ENCODE peak calls at places on chromosomes 6 and 20, in seven cellular contexts. M, A, C, W, V, E and R are unnamed samples.

GRCh38 chr6:107274288-107274687 is 159.0 kb upstream of the BEND3 start:
- DNase-seq in M (no peak), A (no peak), C (no peak), W (no peak), V (no peak), E (no peak), R (no peak)

GRCh38 chr6:148999501-148999900 is 252.7 kb downstream of the UST start:
- DNase-seq in M (peak), A (no peak), C (peak), W (no peak), V (no peak), E (no peak), R (no peak)

GRCh38 chr6:45076217-45076616 is 251.9 kb upstream of the RUNX2 start:
- DNase-seq in M (peak), A (peak), C (peak), W (no peak), V (no peak), E (no peak), R (no peak)

GRCh38 chr20:24648919-24649318 is 179.5 kb downstream of the SYNDIG1 start:
- DNase-seq in M (no peak), A (no peak), C (no peak), W (no peak), V (no peak), E (no peak), R (no peak)

GRCh38 chr6:158575550-158575949 is 15.7 kb downstream of the TMEM181 start:
- DNase-seq in M (peak), A (no peak), C (peak), W (no peak), V (no peak), E (no peak), R (no peak)

GRCh38 chr6:148348778-148349177 is 6.1 kb downstream of the SASH1 start:
- DNase-seq in M (no peak), A (no peak), C (no peak), W (no peak), V (no peak), E (no peak), R (no peak)

GRCh38 chr6:143823463-143824006 is 19.6 kb upstream of the LTV1 start:
- DNase-seq in M (peak), A (peak), C (no peak), W (no peak), V (no peak), E (no peak), R (no peak)

GRCh38 chr6:127343753-127344659 is 597 bp upstream of the ECHDC1 start:
- DNase-seq in M (peak), A (peak), C (peak), W (no peak), V (peak), E (no peak), R (no peak)

GRCh38 chr6:21201673-21202430 is 391.7 kb upstream of the SOX4 start:
- DNase-seq in M (no peak), A (no peak), C (no peak), W (no peak), V (no peak), E (no peak), R (no peak)

GRCh38 chr6:144127097-144127496 is 23.2 kb upstream of the STX11 start:
- DNase-seq in M (no peak), A (no peak), C (no peak), W (no peak), V (no peak), E (no peak), R (no peak)

GRCh38 chr20:20895537-20895936 is 183.1 kb upstream of the RALGAPA2 start:
- DNase-seq in M (no peak), A (no peak), C (no peak), W (no peak), V (no peak), E (no peak), R (no peak)

DNA sequence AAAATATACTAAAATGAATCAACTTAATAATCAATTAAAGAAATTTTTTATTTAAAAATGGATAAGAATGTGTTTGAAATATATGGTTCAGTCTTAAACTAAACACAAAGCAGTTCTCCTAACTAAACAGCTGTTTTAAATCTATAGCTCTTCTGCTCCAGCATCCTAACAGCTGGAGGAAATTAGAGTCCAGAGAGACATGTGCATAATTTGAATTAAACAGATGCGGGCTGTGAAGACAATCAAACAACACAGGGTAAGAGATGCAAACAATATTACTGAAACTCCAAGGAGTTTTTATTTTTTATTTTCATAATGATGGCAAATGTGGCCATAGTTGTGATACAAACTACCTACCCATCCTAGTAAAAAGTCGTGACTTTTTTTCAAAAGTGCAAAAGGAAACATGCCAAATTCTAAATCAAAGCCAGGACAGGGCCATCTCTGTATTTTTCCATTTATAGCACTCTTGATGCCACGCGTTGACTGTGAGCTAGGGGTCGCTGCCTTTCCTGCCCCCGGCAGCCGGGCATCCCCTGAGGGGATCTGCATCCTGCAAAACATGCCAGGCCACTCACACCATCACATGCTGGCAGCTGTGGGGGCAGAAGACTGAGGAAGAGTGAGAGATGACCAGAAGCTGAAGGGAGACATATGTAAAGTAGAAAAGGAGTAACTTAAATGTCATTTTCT is 310.6 kb downstream of the PRKN start:
- DNase-seq in M (no peak), A (no peak), C (no peak), W (no peak), V (no peak), E (no peak), R (no peak)
- TF ChIP-seq CTCF in M (no peak), A (no peak), C (no peak), W (no peak), V (no peak), E (peak), R (no peak)

DNA sequence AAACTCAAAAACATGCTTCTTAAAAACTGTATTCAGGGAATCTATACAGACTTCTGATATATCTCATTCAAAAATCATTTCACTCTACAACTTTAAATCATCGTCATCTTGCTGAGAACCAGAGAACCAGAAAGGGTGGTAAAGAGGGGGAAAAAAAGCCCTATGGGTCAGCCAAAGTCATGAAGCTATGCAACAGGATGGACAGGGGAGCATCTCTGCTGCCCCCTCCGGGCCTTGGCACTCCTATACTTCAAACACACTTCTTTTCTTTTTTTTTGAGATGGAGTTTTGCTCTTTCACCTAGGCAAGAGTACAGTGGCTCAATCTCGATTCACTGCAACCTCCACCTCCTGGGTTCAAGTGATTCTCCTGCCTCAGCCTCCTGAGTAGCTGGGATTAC is 73.5 kb upstream of the NFATC2 start:
- DNase-seq in M (no peak), A (no peak), C (no peak), W (no peak), V (no peak), E (no peak), R (no peak)
- TF ChIP-seq CTCF in M (no peak), A (peak), C (no peak), W (no peak), V (no peak), E (no peak), R (no peak)

GRCh38 chr20:3334156-3334943 is 73.1 kb downstream of the DNAAF9 start:
- DNase-seq in M (no peak), A (no peak), C (no peak), W (no peak), V (no peak), E (no peak), R (no peak)

GRCh38 chr20:3325864-3326263 is 81.6 kb downstream of the DNAAF9 start:
- DNase-seq in M (no peak), A (no peak), C (no peak), W (no peak), V (no peak), E (no peak), R (no peak)

GRCh38 chr20:3326779-3327521 is 80.5 kb downstream of the DNAAF9 start:
- DNase-seq in M (no peak), A (no peak), C (no peak), W (no peak), V (no peak), E (no peak), R (no peak)

GRCh38 chr20:3328501-3328900 is 79.0 kb downstream of the DNAAF9 start:
- DNase-seq in M (no peak), A (no peak), C (no peak), W (no peak), V (no peak), E (no peak), R (no peak)

DNA sequence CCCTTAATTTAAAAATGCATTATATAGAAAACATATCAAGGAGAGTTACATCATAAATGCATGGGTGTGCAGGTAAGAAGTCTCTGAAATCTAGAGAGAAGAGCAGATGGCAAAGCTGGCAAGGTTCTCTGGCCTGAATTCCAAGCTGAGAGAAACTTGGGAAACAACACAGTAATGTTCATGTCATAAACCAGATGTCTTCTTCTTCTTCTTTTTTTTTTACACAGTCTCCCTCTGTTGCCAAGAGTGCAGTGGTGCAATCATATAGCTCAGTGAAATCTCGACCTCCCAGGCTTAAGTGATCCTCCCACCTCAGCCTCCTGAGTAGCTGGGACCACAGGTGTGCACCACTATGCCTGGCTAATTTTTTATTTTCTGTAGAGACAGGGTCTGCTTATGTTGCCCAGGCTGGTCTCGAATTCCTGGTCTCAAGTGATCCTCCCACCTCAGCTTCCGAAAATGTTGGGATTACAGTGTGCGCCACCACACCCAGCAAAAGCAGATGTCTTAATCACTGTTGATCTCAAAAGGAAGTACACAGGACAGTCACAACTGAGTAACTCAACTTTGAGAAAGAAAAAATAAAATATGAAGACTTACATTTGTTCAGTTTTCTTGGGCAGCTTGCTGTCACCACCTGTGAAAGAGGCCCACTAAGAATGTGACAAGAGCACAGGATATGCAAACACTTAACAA is 77.3 kb downstream of the DNAAF9 start:
- DNase-seq in M (peak), A (no peak), C (no peak), W (no peak), V (no peak), E (no peak), R (no peak)
- TF ChIP-seq CTCF in M (peak), A (no peak), C (no peak), W (no peak), V (no peak), E (no peak), R (no peak)

GRCh38 chr6:136547336-136547735 is 2.9 kb downstream of the MAP7 start:
- DNase-seq in M (peak), A (peak), C (peak), W (no peak), V (no peak), E (no peak), R (no peak)
- TF ChIP-seq CTCF in M (peak), A (peak), C (peak), W (peak), V (peak), E (peak), R (peak)

DNA sequence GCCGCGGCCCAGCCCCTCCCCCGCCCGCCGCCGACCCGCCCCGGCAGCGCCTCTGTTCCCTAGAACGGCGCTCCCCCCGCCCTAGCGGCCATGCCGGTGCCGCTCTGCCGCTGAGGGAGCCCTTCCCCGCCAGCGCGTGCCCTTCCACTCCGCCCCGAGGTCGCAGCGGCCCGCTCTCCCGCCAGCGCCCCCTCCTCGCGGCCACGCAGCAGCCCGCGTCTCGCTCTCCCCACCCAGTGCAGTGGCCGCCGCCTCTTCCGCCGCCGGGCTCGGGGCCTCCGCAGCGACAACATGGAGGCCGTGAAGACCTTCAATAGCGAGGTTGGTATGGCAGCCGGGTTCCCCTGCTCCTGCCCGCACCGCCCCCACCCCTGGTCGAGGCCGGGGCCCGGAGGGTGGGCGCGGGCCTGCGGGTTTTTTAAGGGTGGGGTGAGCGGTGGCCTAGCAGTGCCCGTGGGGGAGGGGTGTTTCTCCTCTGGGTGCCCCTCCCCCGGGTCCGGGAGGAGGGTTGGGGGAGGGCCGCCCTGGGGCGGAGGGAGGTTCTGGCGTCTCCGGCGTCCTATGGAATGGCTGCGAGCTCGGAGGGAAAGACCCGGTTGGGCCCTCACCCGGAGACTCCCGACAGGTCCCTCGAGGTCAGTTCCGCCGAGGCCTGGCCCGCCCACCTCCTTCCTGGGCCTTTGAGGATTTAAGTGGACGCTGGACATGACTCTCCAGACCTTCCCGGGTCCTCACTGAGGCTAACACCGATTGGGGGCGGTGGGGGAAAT is 579 bp downstream of the SCAF8 start:
- DNase-seq in M (peak), A (peak), C (peak), W (peak), V (peak), E (peak), R (peak)
- TF ChIP-seq CTCF in M (no peak), A (no peak), C (no peak), W (no peak), V (no peak), E (no peak), R (peak)

GRCh38 chr20:43676368-43676767 is 9.5 kb downstream of the MYBL2 start:
- DNase-seq in M (no peak), A (no peak), C (no peak), W (no peak), V (no peak), E (no peak), R (no peak)

GRCh38 chr20:43681991-43682410 is 15.1 kb downstream of the MYBL2 start:
- DNase-seq in M (no peak), A (no peak), C (no peak), W (no peak), V (peak), E (no peak), R (peak)

GRCh38 chr20:43680976-43681375 is 14.1 kb downstream of the MYBL2 start:
- DNase-seq in M (no peak), A (no peak), C (no peak), W (no peak), V (no peak), E (no peak), R (no peak)

GRCh38 chr20:43682446-43682845 is 15.5 kb downstream of the MYBL2 start:
- DNase-seq in M (no peak), A (no peak), C (no peak), W (no peak), V (no peak), E (no peak), R (peak)

DNA sequence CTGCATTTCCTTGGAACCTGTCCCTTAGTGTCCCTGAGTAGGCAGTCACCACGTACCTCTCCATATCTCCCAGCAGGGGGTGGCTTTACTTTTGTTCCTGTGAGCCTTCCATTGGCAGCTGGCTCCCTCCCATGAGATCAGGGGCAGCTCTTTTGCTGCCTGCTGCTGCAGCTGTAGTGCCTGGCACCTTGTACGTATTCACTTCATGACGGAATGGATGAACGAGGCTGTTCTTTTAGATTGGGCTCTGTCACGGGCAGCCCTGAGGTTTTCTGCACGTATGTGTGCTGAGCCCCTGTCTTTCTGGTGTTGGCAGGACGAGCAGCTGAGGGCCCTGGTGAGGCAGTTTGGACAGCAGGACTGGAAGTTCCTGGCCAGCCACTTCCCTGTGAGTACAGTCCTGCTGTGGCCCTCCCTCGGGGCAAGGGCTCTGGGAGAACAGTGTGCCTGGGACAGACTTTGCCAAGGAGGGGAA is 14.6 kb downstream of the MYBL2 start:
- DNase-seq in M (no peak), A (no peak), C (no peak), W (no peak), V (no peak), E (no peak), R (peak)
- TF ChIP-seq CTCF in M (peak), A (no peak), C (no peak), W (no peak), V (no peak), E (no peak), R (peak)

GRCh38 chr20:63520939-63521601 is 505 bp downstream of the PPDPF start:
- DNase-seq in M (peak), A (peak), C (no peak), W (peak), V (peak), E (peak), R (peak)
- TF ChIP-seq CTCF in M (no peak), A (no peak), C (no peak), W (peak), V (no peak), E (peak), R (peak)

DNA sequence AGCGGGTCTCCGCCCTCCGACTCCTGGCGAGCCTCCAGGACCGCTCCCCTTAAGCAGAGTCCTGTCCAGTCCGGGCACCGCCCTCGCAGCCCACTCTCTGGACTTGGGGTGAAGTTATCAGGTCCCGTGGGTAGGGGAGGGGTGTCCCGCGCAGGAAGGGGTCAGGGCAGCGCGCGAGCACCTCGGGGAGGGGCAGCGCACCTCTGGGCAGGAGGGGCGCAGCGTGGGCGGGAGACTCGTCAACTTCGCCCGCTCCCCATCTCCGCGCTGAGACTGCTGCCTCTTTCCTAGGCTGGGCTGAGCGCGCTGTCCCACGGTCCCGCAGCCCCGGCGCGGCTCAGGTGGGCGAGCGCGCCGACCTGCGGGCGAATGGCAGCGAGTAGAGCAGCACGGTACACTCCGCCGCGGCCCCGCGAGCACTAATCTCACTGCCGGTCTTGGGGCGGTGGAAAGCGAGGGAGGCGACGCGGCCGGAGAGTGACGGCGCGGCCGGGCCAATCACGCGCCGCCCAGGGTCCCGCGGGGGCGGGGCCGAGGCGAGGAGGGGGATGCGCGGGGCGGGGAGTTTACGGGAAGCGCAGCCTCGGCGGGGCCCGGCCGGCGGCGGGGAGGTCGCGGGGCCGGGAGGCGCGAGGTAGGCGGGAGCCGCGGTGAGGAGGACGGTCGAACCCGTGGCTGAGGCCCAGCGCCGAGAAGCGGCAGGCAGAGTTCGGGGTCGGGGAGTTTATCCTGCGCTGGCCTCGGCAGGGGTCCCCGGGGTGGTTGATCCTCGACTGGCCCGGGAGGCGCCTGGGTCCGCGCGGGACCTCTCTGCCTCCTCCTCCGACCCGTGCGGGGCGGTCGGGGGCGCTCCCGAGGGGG is at the start of gene MAN1A1:
- DNase-seq in M (peak), A (peak), C (peak), W (peak), V (peak), E (peak), R (peak)
- TF ChIP-seq CTCF in M (no peak), A (no peak), C (no peak), W (no peak), V (no peak), E (no peak), R (peak)

DNA sequence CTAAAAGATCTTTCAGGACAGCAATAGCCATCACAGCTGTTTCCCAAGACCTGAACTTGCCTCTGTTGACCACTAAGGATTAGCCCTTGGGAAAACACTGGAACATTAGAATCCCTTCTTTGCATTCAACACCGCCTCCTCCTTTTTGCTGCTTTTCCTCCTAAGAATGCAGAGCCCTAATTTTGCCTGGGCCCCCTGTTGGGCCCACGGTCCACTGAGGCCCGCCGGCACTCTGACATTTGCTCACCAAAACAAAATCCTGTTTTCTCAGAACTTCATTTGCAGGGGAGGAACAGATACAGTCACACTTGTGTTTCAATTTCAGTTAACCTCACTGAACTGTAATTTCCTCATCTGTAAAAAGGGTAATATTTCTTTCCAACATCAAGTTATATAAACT is 116.0 kb upstream of the JARID2 start:
- DNase-seq in M (no peak), A (no peak), C (no peak), W (no peak), V (peak), E (no peak), R (no peak)
- TF ChIP-seq CTCF in M (no peak), A (no peak), C (no peak), W (no peak), V (no peak), E (no peak), R (no peak)